ENCODE peak calls at places on chromosomes 13 and 19, in seven cellular contexts. G is mesendoderm, K is trophoblast cell, Y is H1, O is neuronal stem cell, N is H9, Z is mesenchymal stem cell. S is an unnamed sample.

GRCh38 chr13:26255717-26256277 is 1.9 kb downstream of the CDK8 start:
- DNase-seq in G (no peak), K (no peak), Y (no peak), O (no peak), N (no peak), Z (peak), S (peak)

GRCh38 chr19:33344210-33344609 is 29.3 kb upstream of the CEBPG start:
- DNase-seq in G (peak), K (no peak), Y (no peak), O (peak), N (no peak), Z (no peak), S (no peak)

GRCh38 chr13:101417501-101417900 is 1.2 kb upstream of the NALCN start:
- DNase-seq in G (no peak), K (no peak), Y (no peak), O (no peak), N (no peak), Z (no peak), S (no peak)

GRCh38 chr19:19152668-19153384 is 14.5 kb upstream of the TMEM161A start:
- DNase-seq in G (no peak), K (no peak), Y (no peak), O (no peak), N (no peak), Z (no peak), S (no peak)

GRCh38 chr13:44309771-44310767 is 63.6 kb upstream of the SERP2 start:
- DNase-seq in G (no peak), K (no peak), Y (no peak), O (no peak), N (no peak), Z (no peak), S (no peak)

GRCh38 chr13:85864963-85865530 is 65.8 kb upstream of the SLITRK6 start:
- DNase-seq in G (peak), K (no peak), Y (no peak), O (peak), N (peak), Z (peak), S (peak)

GRCh38 chr13:23718916-23719470 is 148.8 kb downstream of the TNFRSF19 start:
- DNase-seq in G (no peak), K (no peak), Y (no peak), O (no peak), N (no peak), Z (no peak), S (peak)

GRCh38 chr13:76330756-76331155 is 555.4 kb downstream of the KCTD12 start:
- DNase-seq in G (no peak), K (no peak), Y (no peak), O (no peak), N (no peak), Z (no peak), S (no peak)

GRCh38 chr13:27309967-27310598 is 39.5 kb downstream of the RASL11A start:
- DNase-seq in G (peak), K (no peak), Y (no peak), O (no peak), N (no peak), Z (peak), S (peak)

GRCh38 chr19:7393934-7394508 is 45.3 kb downstream of the ARHGEF18 start:
- DNase-seq in G (no peak), K (no peak), Y (no peak), O (no peak), N (no peak), Z (no peak), S (no peak)

GRCh38 chr13:25733061-25733491 is 318.7 kb downstream of the SHISA2 start:
- DNase-seq in G (peak), K (peak), Y (no peak), O (no peak), N (no peak), Z (no peak), S (no peak)

GRCh38 chr19:54095136-54095858 is 5.3 kb downstream of the OSCAR start:
- DNase-seq in G (no peak), K (no peak), Y (no peak), O (no peak), N (no peak), Z (no peak), S (no peak)

GRCh38 chr13:80444240-80445015 is 103.5 kb upstream of the SPRY2 start:
- DNase-seq in G (no peak), K (no peak), Y (no peak), O (no peak), N (no peak), Z (no peak), S (no peak)

GRCh38 chr13:66076417-66076816 is 1153.7 kb downstream of the PCDH9 start:
- DNase-seq in G (no peak), K (no peak), Y (no peak), O (no peak), N (no peak), Z (no peak), S (peak)

GRCh38 chr13:43877788-43878187 is 1.8 kb downstream of the CCDC122 start:
- DNase-seq in G (no peak), K (no peak), Y (no peak), O (no peak), N (no peak), Z (peak), S (no peak)

GRCh38 chr13:98150836-98151489 is 8.1 kb downstream of the FARP1 start:
- DNase-seq in G (no peak), K (no peak), Y (no peak), O (no peak), N (no peak), Z (no peak), S (no peak)

GRCh38 chr13:42883142-42883541 is 101.8 kb downstream of the FAM216B start:
- DNase-seq in G (no peak), K (no peak), Y (no peak), O (no peak), N (no peak), Z (peak), S (no peak)

GRCh38 chr13:74067818-74068217 is 66.4 kb downstream of the KLF12 start:
- DNase-seq in G (no peak), K (peak), Y (no peak), O (no peak), N (no peak), Z (peak), S (peak)

GRCh38 chr19:42357290-42357689 is 31.9 kb downstream of the MEGF8 start:
- DNase-seq in G (no peak), K (no peak), Y (no peak), O (no peak), N (no peak), Z (no peak), S (no peak)

GRCh38 chr19:51421229-51422052 is 4.0 kb upstream of the SIGLEC10 start:
- DNase-seq in G (peak), K (no peak), Y (no peak), O (no peak), N (peak), Z (no peak), S (no peak)

GRCh38 chr13:34176636-34177035 is 358.7 kb downstream of the RFC3 start:
- DNase-seq in G (no peak), K (peak), Y (no peak), O (no peak), N (no peak), Z (no peak), S (no peak)

GRCh38 chr13:21742041-21742440 is 71.2 kb downstream of the FGF9 start:
- DNase-seq in G (peak), K (peak), Y (no peak), O (no peak), N (no peak), Z (no peak), S (no peak)

GRCh38 chr19:28971011-28971410 is 241.9 kb downstream of the UQCRFS1 start:
- DNase-seq in G (no peak), K (no peak), Y (no peak), O (no peak), N (no peak), Z (no peak), S (peak)

GRCh38 chr13:26946675-26947342 is 186.2 kb upstream of the GPR12 start:
- DNase-seq in G (peak), K (peak), Y (no peak), O (peak), N (no peak), Z (peak), S (peak)

GRCh38 chr13:48457578-48458242 is 44.8 kb upstream of the LPAR6 start:
- DNase-seq in G (no peak), K (no peak), Y (no peak), O (no peak), N (peak), Z (no peak), S (no peak)

GRCh38 chr19:45677351-45678230 is 9.6 kb downstream of the GIPR start:
- DNase-seq in G (peak), K (peak), Y (peak), O (peak), N (peak), Z (peak), S (peak)

GRCh38 chr13:46492946-46493345 is 60.0 kb upstream of the LRCH1 start:
- DNase-seq in G (peak), K (peak), Y (no peak), O (peak), N (no peak), Z (peak), S (peak)

GRCh38 chr13:89457977-89458376 is 1786.8 kb downstream of the SLITRK5 start:
- DNase-seq in G (peak), K (peak), Y (no peak), O (no peak), N (no peak), Z (peak), S (peak)

GRCh38 chr19:51027126-51027806 is 850 bp upstream of the KLK11 start:
- DNase-seq in G (no peak), K (no peak), Y (no peak), O (no peak), N (no peak), Z (no peak), S (no peak)

GRCh38 chr13:35527451-35527850 is 51.0 kb upstream of the MAB21L1 start:
- DNase-seq in G (no peak), K (no peak), Y (no peak), O (no peak), N (no peak), Z (no peak), S (no peak)

GRCh38 chr13:44312898-44313551 is 60.6 kb upstream of the SERP2 start:
- DNase-seq in G (no peak), K (no peak), Y (no peak), O (no peak), N (no peak), Z (peak), S (peak)

GRCh38 chr13:23579886-23580706 is 9.9 kb downstream of the TNFRSF19 start:
- DNase-seq in G (no peak), K (no peak), Y (no peak), O (no peak), N (no peak), Z (peak), S (peak)

GRCh38 chr19:45995715-45996385 is 583 bp downstream of the CCDC61 start:
- DNase-seq in G (no peak), K (no peak), Y (no peak), O (no peak), N (no peak), Z (peak), S (peak)

GRCh38 chr13:72652681-72653080 is 74.7 kb downstream of the MZT1 start:
- DNase-seq in G (no peak), K (no peak), Y (no peak), O (no peak), N (no peak), Z (no peak), S (no peak)

DNA sequence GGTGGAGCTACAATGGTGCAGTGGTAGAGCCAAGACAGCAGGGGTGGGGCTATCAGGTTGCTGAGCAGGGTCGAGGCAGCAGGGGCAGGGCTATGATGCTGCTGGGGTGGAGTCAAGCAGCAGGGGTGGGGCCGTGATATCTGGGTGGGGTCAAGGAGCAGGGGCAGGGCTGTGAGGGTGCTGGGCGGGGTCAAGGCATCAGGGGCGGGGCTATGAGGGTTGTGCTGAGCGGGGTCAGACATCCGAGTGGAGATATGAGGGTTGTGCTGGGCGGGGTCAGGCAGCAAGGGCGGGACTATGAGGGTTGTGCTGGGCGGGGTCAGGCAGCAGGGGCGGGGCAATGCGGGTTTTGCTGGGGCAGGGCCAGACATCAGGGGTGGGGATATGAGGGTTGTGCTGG is 14.7 kb downstream of the HCN2 start:
- DNase-seq in G (peak), K (no peak), Y (no peak), O (no peak), N (peak), Z (no peak), S (no peak)
- H2BK120ac ChIP-seq in G (no peak), K (no peak), Y (no peak), O (no peak), N (no peak), Z (no peak), S (no peak)

GRCh38 chr19:15508035-15508710 is at the start of gene CYP4F22:
- DNase-seq in G (no peak), K (no peak), Y (no peak), O (no peak), N (no peak), Z (no peak), S (no peak)
- H2BK120ac ChIP-seq in G (no peak), K (no peak), Y (no peak), O (no peak), N (no peak), Z (no peak), S (no peak)

GRCh38 chr19:11172576-11172975 is 17.0 kb upstream of the SPC24 start:
- DNase-seq in G (no peak), K (no peak), Y (no peak), O (no peak), N (no peak), Z (no peak), S (no peak)
- H2BK120ac ChIP-seq in G (no peak), K (no peak), Y (no peak), O (no peak), N (no peak), Z (no peak), S (no peak)

GRCh38 chr13:75153834-75154233 is 328.1 kb downstream of the TBC1D4 start:
- DNase-seq in G (no peak), K (no peak), Y (no peak), O (no peak), N (no peak), Z (peak), S (no peak)

GRCh38 chr13:75145926-75146325 is 336.0 kb downstream of the TBC1D4 start:
- DNase-seq in G (no peak), K (no peak), Y (no peak), O (no peak), N (no peak), Z (no peak), S (no peak)

GRCh38 chr13:75153386-75153785 is 328.6 kb downstream of the TBC1D4 start:
- DNase-seq in G (no peak), K (no peak), Y (no peak), O (no peak), N (no peak), Z (no peak), S (no peak)

GRCh38 chr13:75149781-75150180 is 332.2 kb downstream of the TBC1D4 start:
- DNase-seq in G (no peak), K (no peak), Y (no peak), O (no peak), N (no peak), Z (no peak), S (no peak)

GRCh38 chr13:75151081-75151643 is 330.8 kb downstream of the TBC1D4 start:
- DNase-seq in G (no peak), K (no peak), Y (no peak), O (no peak), N (no peak), Z (peak), S (peak)
- H2BK120ac ChIP-seq in G (no peak), K (no peak), Y (no peak), O (no peak), N (no peak), Z (no peak), S (no peak)

DNA sequence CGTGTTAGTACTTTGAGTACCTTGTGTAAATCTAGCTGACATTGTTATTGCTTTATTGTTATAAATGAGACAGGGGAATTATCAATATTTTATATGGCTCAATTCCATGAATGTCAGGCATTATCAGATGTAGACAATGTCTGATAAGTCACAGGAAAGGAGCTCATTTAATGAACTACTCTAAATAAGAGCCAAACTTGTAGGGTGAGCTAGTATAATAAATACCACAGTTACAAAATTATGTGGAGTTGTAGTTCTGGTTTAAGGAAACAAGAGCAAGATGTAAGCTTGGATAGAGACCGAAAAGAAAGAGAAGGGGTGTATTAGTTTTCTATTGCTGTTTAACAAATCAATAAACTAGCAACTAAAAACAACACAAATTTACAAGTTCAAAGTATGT is 891.8 kb upstream of the SLITRK1 start:
- DNase-seq in G (no peak), K (no peak), Y (no peak), O (no peak), N (no peak), Z (no peak), S (no peak)
- H2BK120ac ChIP-seq in G (no peak), K (no peak), Y (no peak), O (no peak), N (no peak), Z (no peak), S (no peak)